ENCODE peak calls at places on chromosomes 4 and X, in five cellular contexts. One of them, this sample, is unnamed.

GRCh38 chrX:26215869-26216268 is at the start of gene MAGEB5:
- DNase-seq in HepG2: no peak
- DNase-seq in GM23338: no peak
- DNase-seq in K562: no peak
- DNase-seq in GM12878: no peak
- DNase-seq in this sample: no peak

GRCh38 chr4:123599920-123600394 is 203.4 kb downstream of the SPRY1 start:
- DNase-seq in HepG2: peak
- DNase-seq in GM23338: peak
- DNase-seq in K562: peak
- DNase-seq in GM12878: peak
- DNase-seq in this sample: no peak

GRCh38 chrX:134431894-134432293 is 28.1 kb upstream of the HPRT1 start:
- DNase-seq in HepG2: no peak
- DNase-seq in GM23338: no peak
- DNase-seq in K562: no peak
- DNase-seq in GM12878: no peak
- DNase-seq in this sample: no peak

GRCh38 chr4:139684351-139684750 is 18.7 kb downstream of the MGST2 start:
- DNase-seq in HepG2: no peak
- DNase-seq in GM23338: no peak
- DNase-seq in K562: no peak
- DNase-seq in GM12878: no peak
- DNase-seq in this sample: no peak

GRCh38 chr4:140644470-140645185 is 75.9 kb upstream of the UCP1 start:
- DNase-seq in HepG2: no peak
- DNase-seq in GM23338: no peak
- DNase-seq in K562: no peak
- DNase-seq in GM12878: no peak
- DNase-seq in this sample: no peak

GRCh38 chrX:52284865-52285264 is 84.0 kb upstream of the XAGE2 start:
- DNase-seq in HepG2: no peak
- DNase-seq in GM23338: no peak
- DNase-seq in K562: no peak
- DNase-seq in GM12878: no peak
- DNase-seq in this sample: no peak

GRCh38 chrX:110420771-110421498 is 62.3 kb downstream of the RTL9 start:
- DNase-seq in HepG2: no peak
- DNase-seq in GM23338: no peak
- DNase-seq in K562: no peak
- DNase-seq in GM12878: no peak
- DNase-seq in this sample: peak

GRCh38 chrX:123698979-123699378 is 33.9 kb downstream of the THOC2 start:
- DNase-seq in HepG2: no peak
- DNase-seq in GM23338: no peak
- DNase-seq in K562: no peak
- DNase-seq in GM12878: no peak
- DNase-seq in this sample: no peak

GRCh38 chr4:77629885-77630284 is 24.3 kb downstream of the CXCL13 start:
- DNase-seq in HepG2: no peak
- DNase-seq in GM23338: no peak
- DNase-seq in K562: no peak
- DNase-seq in GM12878: no peak
- DNase-seq in this sample: no peak

GRCh38 chrX:40006025-40007017 is 91.4 kb downstream of the BCOR start:
- DNase-seq in HepG2: no peak
- DNase-seq in GM23338: peak
- DNase-seq in K562: no peak
- DNase-seq in GM12878: no peak
- DNase-seq in this sample: no peak

GRCh38 chr4:150598906-150599305 is 17.0 kb downstream of the MAB21L2 start:
- DNase-seq in HepG2: no peak
- DNase-seq in GM23338: no peak
- DNase-seq in K562: no peak
- DNase-seq in GM12878: no peak
- DNase-seq in this sample: no peak

GRCh38 chr4:150600821-150601445 is 19.0 kb downstream of the MAB21L2 start:
- DNase-seq in HepG2: no peak
- DNase-seq in GM23338: no peak
- DNase-seq in K562: no peak
- DNase-seq in GM12878: no peak
- DNase-seq in this sample: no peak
- TF ChIP-seq JUNB in HepG2: no peak
- TF ChIP-seq JUNB in GM23338: no peak
- TF ChIP-seq JUNB in K562: no peak
- TF ChIP-seq JUNB in GM12878: no peak
- TF ChIP-seq JUNB in this sample: no peak

DNA sequence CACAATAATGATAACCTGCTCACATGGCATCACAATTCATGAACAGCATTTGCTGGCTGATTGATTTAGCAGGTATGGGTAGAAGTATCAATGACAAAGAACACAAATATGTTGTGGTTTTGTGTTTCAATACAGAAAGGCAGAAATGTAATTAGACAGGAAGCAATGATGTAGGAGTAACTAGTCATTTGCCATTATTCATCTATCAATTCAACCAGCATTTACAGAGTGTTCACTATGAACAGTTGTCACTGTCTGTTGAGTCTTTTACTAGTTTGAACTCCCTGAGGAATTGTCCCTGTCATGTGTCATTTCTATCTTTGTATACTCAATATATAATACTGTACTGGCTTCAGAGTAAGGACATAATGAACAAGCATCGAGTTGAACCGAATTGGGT is 51.5 kb upstream of the ARHGAP24 start:
- DNase-seq in HepG2: no peak
- DNase-seq in GM23338: no peak
- DNase-seq in K562: no peak
- DNase-seq in GM12878: no peak
- DNase-seq in this sample: no peak
- TF ChIP-seq JUNB in HepG2: no peak
- TF ChIP-seq JUNB in GM23338: no peak
- TF ChIP-seq JUNB in K562: no peak
- TF ChIP-seq JUNB in GM12878: peak
- TF ChIP-seq JUNB in this sample: no peak

DNA sequence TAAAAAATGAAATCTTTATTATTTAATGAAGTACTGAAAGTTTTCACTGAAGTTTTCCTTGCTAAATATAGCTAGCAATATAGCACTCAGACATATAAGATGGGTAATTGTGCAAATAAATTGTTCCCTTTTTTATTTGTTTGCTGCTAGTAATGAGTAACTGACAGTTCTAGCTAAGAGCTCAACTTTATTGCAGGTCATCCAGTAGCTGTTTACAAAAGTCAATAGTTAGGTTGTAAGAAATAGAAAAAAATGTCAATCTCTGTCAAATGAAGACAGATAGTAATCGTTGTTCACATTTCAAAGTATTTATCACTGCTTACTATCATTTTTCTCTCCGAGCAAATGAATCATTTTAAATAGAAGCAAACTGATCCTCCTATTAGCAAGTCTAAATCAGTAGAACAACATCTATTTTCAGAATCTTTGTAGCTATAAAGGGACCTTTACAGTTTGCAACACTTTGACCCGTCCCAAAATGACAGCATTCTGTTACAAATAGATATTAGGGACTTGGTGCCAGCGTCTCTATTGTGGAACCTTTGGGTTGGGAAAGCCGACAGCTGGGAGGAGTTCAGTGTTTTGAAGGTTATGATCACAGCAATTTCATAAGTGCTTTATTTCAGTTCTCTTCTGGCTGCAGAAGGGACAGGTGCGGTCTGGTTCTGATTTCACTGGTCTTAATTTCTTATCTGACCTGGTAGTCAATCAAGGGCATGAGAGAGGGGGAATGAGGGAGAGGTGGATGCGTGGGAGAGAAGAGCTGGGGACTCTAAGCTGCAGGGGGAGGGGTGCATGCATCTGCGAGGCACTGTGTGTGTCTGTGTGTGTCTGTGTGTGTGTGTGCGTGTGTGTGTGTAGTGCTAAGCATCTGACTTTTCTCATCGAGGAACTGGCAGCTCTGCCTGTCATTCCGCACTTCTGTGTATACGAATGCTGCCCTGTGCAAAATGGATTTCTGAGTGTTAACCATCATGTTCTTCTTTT is 227.9 kb upstream of the PITX2 start:
- DNase-seq in HepG2: no peak
- DNase-seq in GM23338: peak
- DNase-seq in K562: no peak
- DNase-seq in GM12878: no peak
- DNase-seq in this sample: no peak
- TF ChIP-seq JUNB in HepG2: no peak
- TF ChIP-seq JUNB in GM23338: no peak
- TF ChIP-seq JUNB in K562: no peak
- TF ChIP-seq JUNB in GM12878: no peak
- TF ChIP-seq JUNB in this sample: no peak

DNA sequence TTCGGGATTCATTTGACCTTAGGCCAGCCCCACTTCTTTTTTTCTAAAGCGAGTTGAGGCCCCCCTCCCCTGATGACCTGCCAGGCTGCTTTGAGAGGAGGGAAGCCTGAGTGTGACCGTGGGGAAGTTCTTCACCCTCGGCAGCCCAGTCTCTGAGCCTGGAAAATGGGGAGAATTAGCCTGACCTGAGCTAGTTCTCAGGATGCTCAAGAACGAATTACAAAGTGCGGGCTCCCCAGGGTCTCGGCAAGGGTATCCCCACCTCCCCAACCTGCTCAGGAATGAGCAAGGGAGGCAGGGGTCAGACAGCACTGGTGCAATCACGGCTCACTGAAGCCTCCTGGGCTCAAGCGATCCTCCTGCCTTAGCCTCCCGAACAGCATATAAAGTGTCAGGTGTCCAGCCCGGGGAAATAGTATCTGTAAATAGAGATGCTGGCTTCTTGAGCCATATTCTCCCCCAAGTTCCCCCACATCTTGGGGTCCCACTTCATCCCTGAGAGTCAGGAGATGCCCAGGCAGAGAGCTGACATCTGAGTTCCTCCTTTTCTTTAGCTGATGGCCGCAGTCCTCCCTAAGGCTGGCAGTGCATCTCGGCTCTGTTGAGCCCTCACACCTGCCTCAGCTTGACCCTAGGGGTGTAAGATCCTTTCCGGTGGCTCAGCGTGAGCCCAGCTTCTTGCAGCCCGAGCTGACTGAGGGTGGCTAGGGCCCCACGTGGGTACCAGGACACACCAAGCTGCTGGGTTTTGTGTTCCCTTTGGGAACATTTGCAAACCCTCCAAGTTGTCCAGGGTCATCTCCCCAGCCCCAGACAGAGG is 1.6 kb downstream of the DUSP9 start:
- DNase-seq in HepG2: no peak
- DNase-seq in GM23338: no peak
- DNase-seq in K562: no peak
- DNase-seq in GM12878: no peak
- DNase-seq in this sample: no peak
- TF ChIP-seq JUNB in HepG2: no peak
- TF ChIP-seq JUNB in GM23338: no peak
- TF ChIP-seq JUNB in K562: no peak
- TF ChIP-seq JUNB in GM12878: no peak
- TF ChIP-seq JUNB in this sample: no peak

DNA sequence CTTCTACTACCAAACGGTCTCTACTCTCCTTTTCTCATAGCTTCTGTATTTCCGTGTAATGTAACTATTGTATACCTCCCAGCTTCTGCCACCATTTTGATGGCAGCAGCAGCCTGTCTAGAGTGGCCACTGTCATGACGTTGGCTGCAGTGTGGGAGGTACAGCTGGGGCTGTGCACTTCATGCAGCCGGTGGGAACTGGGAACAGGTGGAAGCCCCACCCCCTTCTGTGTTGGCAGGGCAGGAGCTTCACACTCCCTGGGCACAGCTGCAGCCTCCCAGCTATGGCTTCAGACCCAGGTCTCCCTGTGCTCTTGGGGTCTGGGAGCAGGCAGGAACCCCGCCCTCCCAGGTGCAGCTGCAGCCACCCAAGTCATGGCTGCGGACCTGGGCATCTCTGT is 49.8 kb upstream of the SEC24B start:
- DNase-seq in HepG2: no peak
- DNase-seq in GM23338: no peak
- DNase-seq in K562: no peak
- DNase-seq in GM12878: no peak
- DNase-seq in this sample: no peak
- TF ChIP-seq JUNB in HepG2: no peak
- TF ChIP-seq JUNB in GM23338: no peak
- TF ChIP-seq JUNB in K562: no peak
- TF ChIP-seq JUNB in GM12878: no peak
- TF ChIP-seq JUNB in this sample: no peak

DNA sequence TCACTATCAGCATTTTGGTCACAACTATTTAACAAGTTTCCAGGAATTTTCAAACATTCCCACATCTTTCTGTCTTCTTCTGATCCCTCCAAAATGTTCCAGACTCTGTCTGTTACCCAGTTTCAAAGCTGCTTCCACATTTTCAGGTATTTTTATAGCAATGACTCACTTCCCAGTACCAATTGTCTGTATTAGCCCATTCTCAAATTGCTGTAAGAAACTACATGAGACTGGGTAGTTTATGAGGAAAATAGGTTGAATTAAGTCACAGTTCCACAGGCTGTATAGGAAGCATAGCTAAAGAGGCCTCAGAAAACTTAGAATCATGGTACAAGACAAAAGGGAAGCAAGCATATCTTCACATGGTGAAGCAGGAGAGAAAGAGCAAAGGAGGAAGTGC is 475.0 kb upstream of the PCDH7 start:
- DNase-seq in HepG2: no peak
- DNase-seq in GM23338: no peak
- DNase-seq in K562: no peak
- DNase-seq in GM12878: no peak
- DNase-seq in this sample: no peak
- TF ChIP-seq JUNB in HepG2: no peak
- TF ChIP-seq JUNB in GM23338: no peak
- TF ChIP-seq JUNB in K562: no peak
- TF ChIP-seq JUNB in GM12878: no peak
- TF ChIP-seq JUNB in this sample: no peak

DNA sequence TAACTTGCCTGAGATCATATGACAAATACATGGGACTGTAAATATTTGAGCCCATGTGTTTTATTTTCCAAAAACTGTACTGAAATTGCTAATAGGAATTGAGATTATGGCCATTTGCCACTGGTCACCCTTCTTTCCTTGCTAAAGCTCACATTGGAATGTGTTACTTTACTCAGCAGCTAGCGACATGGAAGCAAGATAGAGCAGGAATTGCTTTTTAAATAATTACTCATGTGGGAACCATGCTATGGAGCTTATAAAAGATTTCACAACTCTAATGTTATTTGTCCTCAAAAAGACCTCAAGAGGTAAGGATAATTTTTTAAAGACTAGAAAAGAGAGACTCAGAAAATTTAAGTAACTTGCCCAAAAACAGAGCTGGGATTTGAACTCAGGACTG is 48.8 kb upstream of the AFAP1 start:
- DNase-seq in HepG2: no peak
- DNase-seq in GM23338: no peak
- DNase-seq in K562: no peak
- DNase-seq in GM12878: no peak
- DNase-seq in this sample: no peak
- TF ChIP-seq JUNB in HepG2: no peak
- TF ChIP-seq JUNB in GM23338: no peak
- TF ChIP-seq JUNB in K562: no peak
- TF ChIP-seq JUNB in GM12878: no peak
- TF ChIP-seq JUNB in this sample: no peak

GRCh38 chr4:7383251-7383650 is 51.5 kb downstream of the PSAPL1 start:
- DNase-seq in HepG2: no peak
- DNase-seq in GM23338: no peak
- DNase-seq in K562: no peak
- DNase-seq in GM12878: no peak
- DNase-seq in this sample: no peak
- TF ChIP-seq JUNB in HepG2: no peak
- TF ChIP-seq JUNB in GM23338: no peak
- TF ChIP-seq JUNB in K562: no peak
- TF ChIP-seq JUNB in GM12878: no peak
- TF ChIP-seq JUNB in this sample: no peak

This sample was measured in A549.